ENCODE peak calls at places on chromosome 4, in seven cellular contexts. U is mammary epithelial cell, J is tibial nerve, V is endothelial cell of umbilical vein, L is stomach, R is astrocyte, X is pancreas. A is an unnamed sample.

GRCh38 chr4:84531689-84532088 is 32.6 kb upstream of the NKX6-1 start:
- DNase-seq in U (peak), J (no peak), V (no peak), L (no peak), R (no peak), X (no peak), A (peak)

GRCh38 chr4:1200425-1201035 is 28.1 kb upstream of the SPON2 start:
- DNase-seq in U (no peak), J (peak), V (no peak), L (peak), R (peak), X (peak), A (peak)

GRCh38 chr4:6324999-6325790 is 55.5 kb downstream of the WFS1 start:
- DNase-seq in U (peak), J (no peak), V (peak), L (peak), R (peak), X (no peak), A (no peak)

GRCh38 chr4:947491-947971 is 15.3 kb downstream of the TMEM175 start:
- DNase-seq in U (no peak), J (no peak), V (no peak), L (no peak), R (no peak), X (no peak), A (no peak)

GRCh38 chr4:8730159-8730558 is 137.6 kb downstream of the CPZ start:
- DNase-seq in U (no peak), J (no peak), V (no peak), L (peak), R (no peak), X (no peak), A (no peak)

GRCh38 chr4:157994863-157995262 is 178.0 kb downstream of the GASK1B start:
- DNase-seq in U (no peak), J (no peak), V (peak), L (no peak), R (no peak), X (no peak), A (no peak)

GRCh38 chr4:168503652-168504362 is 7.0 kb downstream of the PALLD start:
- DNase-seq in U (no peak), J (no peak), V (peak), L (no peak), R (no peak), X (no peak), A (no peak)

GRCh38 chr4:100284302-100284701 is 94.0 kb upstream of the DDIT4L start:
- DNase-seq in U (peak), J (no peak), V (no peak), L (no peak), R (no peak), X (no peak), A (peak)

GRCh38 chr4:94480362-94480951 is 28.7 kb downstream of the PDLIM5 start:
- DNase-seq in U (no peak), J (no peak), V (no peak), L (no peak), R (no peak), X (no peak), A (no peak)

GRCh38 chr4:15457401-15458201 is 12.1 kb upstream of the CC2D2A start:
- DNase-seq in U (no peak), J (no peak), V (peak), L (no peak), R (peak), X (no peak), A (peak)

GRCh38 chr4:187501731-187502130 is 493.8 kb upstream of the ZFP42 start:
- DNase-seq in U (no peak), J (no peak), V (no peak), L (no peak), R (no peak), X (no peak), A (no peak)

GRCh38 chr4:165394275-165394674 is 15.5 kb downstream of the CPE start:
- DNase-seq in U (peak), J (no peak), V (peak), L (no peak), R (peak), X (no peak), A (no peak)

GRCh38 chr4:153489856-153490558 is 23.8 kb downstream of the TMEM131L start:
- DNase-seq in U (no peak), J (no peak), V (peak), L (no peak), R (no peak), X (no peak), A (no peak)

GRCh38 chr4:3522651-3523050 is 9.6 kb downstream of the LRPAP1 start:
- DNase-seq in U (no peak), J (no peak), V (no peak), L (no peak), R (no peak), X (no peak), A (no peak)

GRCh38 chr4:186746581-186746980 is 22.9 kb upstream of the FAT1 start:
- DNase-seq in U (peak), J (no peak), V (no peak), L (no peak), R (no peak), X (no peak), A (no peak)

GRCh38 chr4:185534850-185535761 is at the start of gene PDLIM3:
- DNase-seq in U (peak), J (no peak), V (peak), L (peak), R (peak), X (peak), A (peak)
- H3K27ac ChIP-seq in U (no peak), J (peak), V (peak), L (peak), R (peak), X (peak), A (peak)

GRCh38 chr4:2412534-2412884 is 5.9 kb downstream of the ZFYVE28 start:
- DNase-seq in U (no peak), J (no peak), V (no peak), L (peak), R (no peak), X (no peak), A (no peak)
- H3K27ac ChIP-seq in U (peak), J (peak), V (peak), L (peak), R (peak), X (peak), A (no peak)

DNA sequence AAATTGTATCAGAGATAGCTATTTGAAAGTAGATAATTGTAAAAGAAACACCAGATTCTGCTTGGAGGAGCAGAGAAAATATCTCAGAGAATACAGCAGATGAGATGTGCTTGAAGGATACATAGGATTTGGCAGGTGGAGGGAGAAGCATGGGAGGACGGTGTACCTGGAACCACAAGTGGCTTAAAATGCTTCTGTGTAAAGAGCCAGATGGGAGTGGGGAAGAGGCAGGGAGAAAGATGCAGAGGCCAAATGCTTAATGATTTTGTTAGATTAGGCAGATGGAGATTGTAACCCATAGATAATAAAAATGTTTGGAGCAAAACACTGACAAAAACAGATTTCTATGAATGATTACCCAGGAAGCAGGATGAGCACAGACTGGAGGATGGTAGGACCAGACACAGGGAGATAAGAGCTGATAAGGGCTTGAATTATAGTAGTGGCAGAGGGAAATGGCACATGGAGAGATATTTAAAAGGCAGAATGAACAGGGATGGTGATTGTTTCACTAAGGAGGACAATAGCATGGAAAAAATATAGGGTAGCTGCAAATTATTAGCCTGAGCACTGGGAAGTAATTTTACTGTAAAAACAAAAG is 145.7 kb upstream of the TBC1D9 start:
- DNase-seq in U (no peak), J (no peak), V (no peak), L (no peak), R (no peak), X (no peak), A (no peak)
- H3K27ac ChIP-seq in U (no peak), J (no peak), V (no peak), L (no peak), R (no peak), X (no peak), A (no peak)

GRCh38 chr4:7571736-7572135 is 137.0 kb upstream of the PSAPL1 start:
- DNase-seq in U (no peak), J (no peak), V (no peak), L (no peak), R (no peak), X (no peak), A (no peak)
- H3K27ac ChIP-seq in U (no peak), J (no peak), V (no peak), L (no peak), R (no peak), X (no peak), A (no peak)

A was measured in SJCRH30.